ENCODE peak calls at places on chromosomes 13 and 19, in nine cellular contexts. N, K, W, H, P, S, V, M and R are unnamed samples.

GRCh38 chr13:20441879-20442278 is 83.8 kb downstream of the CRYL1 start:
- DNase-seq in N (no peak), K (no peak), W (peak), H (no peak), P (no peak), S (no peak), V (no peak), M (no peak), R (no peak)

GRCh38 chr13:74158606-74159352 is 24.6 kb upstream of the KLF12 start:
- DNase-seq in N (no peak), K (no peak), W (no peak), H (no peak), P (no peak), S (no peak), V (no peak), M (no peak), R (no peak)

GRCh38 chr13:107866666-107867623 is 348.4 kb downstream of the LIG4 start:
- DNase-seq in N (no peak), K (peak), W (peak), H (no peak), P (no peak), S (no peak), V (no peak), M (no peak), R (no peak)

GRCh38 chr19:10655457-10656312 is 1.5 kb downstream of the ILF3 start:
- DNase-seq in N (no peak), K (no peak), W (peak), H (no peak), P (no peak), S (peak), V (no peak), M (no peak), R (no peak)

GRCh38 chr19:43786665-43787064 is 5.9 kb upstream of the KCNN4 start:
- DNase-seq in N (no peak), K (no peak), W (no peak), H (no peak), P (no peak), S (no peak), V (no peak), M (no peak), R (no peak)

GRCh38 chr19:44819246-44819832 is 10.4 kb downstream of the BCAM start:
- DNase-seq in N (no peak), K (no peak), W (no peak), H (no peak), P (no peak), S (no peak), V (no peak), M (no peak), R (no peak)

GRCh38 chr19:23528376-23528775 is 133.1 kb upstream of the ZNF91 start:
- DNase-seq in N (no peak), K (no peak), W (no peak), H (no peak), P (no peak), S (no peak), V (no peak), M (no peak), R (no peak)

GRCh38 chr19:40348961-40349507 is 539 bp downstream of the PLD3 start:
- DNase-seq in N (no peak), K (no peak), W (peak), H (no peak), P (no peak), S (peak), V (no peak), M (no peak), R (no peak)

GRCh38 chr13:113926951-113927660 is 46.8 kb downstream of the C13orf46 start:
- DNase-seq in N (no peak), K (no peak), W (no peak), H (peak), P (no peak), S (no peak), V (peak), M (peak), R (no peak)

GRCh38 chr19:27674701-27675100 is 1538.2 kb downstream of the UQCRFS1 start:
- DNase-seq in N (no peak), K (no peak), W (no peak), H (no peak), P (no peak), S (no peak), V (peak), M (no peak), R (no peak)

GRCh38 chr13:85586422-85586831 is 212.8 kb downstream of the SLITRK6 start:
- DNase-seq in N (no peak), K (no peak), W (peak), H (no peak), P (no peak), S (peak), V (no peak), M (no peak), R (no peak)

GRCh38 chr19:3970808-3971598 is at the start of gene DAPK3:
- DNase-seq in N (peak), K (peak), W (peak), H (peak), P (peak), S (peak), V (peak), M (peak), R (peak)

GRCh38 chr13:77751513-77752456 is 54.3 kb downstream of the SLAIN1 start:
- DNase-seq in N (no peak), K (no peak), W (peak), H (no peak), P (no peak), S (peak), V (no peak), M (no peak), R (peak)

GRCh38 chr19:2428027-2428690 is 773 bp upstream of the TIMM13 start:
- DNase-seq in N (peak), K (peak), W (peak), H (no peak), P (peak), S (no peak), V (peak), M (peak), R (peak)

GRCh38 chr13:36998624-36999041 is 507 bp downstream of the ALG5 start:
- DNase-seq in N (peak), K (peak), W (no peak), H (no peak), P (peak), S (no peak), V (no peak), M (peak), R (peak)

GRCh38 chr19:6076675-6077463 is 33.4 kb downstream of the RFX2 start:
- DNase-seq in N (no peak), K (no peak), W (peak), H (no peak), P (no peak), S (peak), V (no peak), M (no peak), R (no peak)

GRCh38 chr13:63026285-63026797 is 1610.7 kb upstream of the PCDH20 start:
- DNase-seq in N (no peak), K (no peak), W (no peak), H (no peak), P (no peak), S (no peak), V (no peak), M (no peak), R (no peak)

GRCh38 chr19:52716578-52716977 is 18.3 kb downstream of the ZNF611 start:
- DNase-seq in N (no peak), K (no peak), W (no peak), H (no peak), P (no peak), S (no peak), V (no peak), M (no peak), R (no peak)
- H3K4me3 ChIP-seq in N (no peak), K (no peak), W (no peak), H (no peak), P (no peak), S (no peak), V (no peak), M (no peak), R (no peak)

GRCh38 chr13:23292596-23292995 is 111.8 kb downstream of the SGCG start:
- DNase-seq in N (no peak), K (no peak), W (no peak), H (no peak), P (no peak), S (no peak), V (no peak), M (no peak), R (no peak)
- TF ChIP-seq POLR2A in N (no peak), K (no peak), W (no peak), H (no peak), P (no peak), S (no peak), V (no peak), M (no peak), R (no peak)

DNA sequence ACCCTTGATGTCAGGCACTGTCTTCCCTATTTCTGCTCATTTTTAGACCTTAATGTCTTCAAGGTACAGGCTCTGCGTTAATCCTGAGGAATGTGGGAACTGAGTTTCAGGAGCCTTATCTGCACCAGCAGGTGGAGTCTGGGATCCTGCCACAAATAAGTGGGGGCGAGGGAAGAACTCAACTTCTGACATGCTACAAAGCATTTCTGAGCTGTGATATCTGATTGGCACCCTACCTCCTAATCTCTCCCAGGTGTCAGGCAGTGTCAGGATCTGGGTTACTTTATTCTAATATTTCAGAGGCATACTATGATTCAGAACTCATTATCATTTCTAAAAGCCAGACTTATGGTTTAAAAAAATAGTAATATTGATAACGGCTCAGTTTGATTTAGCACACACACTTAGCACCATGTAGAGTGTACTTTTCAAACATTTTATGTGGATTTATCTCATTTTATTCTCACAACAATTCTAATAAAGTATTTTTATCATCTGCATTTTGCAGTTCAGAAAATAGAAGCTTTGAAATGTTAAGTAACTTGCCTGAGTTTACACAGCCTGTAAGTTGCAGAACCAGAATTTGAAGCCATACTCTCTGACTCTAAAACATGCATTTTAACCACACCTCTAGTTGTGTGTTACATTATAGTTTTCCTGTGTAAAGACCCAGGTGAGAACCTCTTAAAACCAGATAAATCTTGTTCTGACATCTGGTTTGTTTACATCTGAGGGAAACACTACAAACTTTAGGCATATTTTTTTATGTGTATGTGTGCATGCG is 358.6 kb downstream of the TDRD3 start:
- DNase-seq in N (no peak), K (no peak), W (no peak), H (no peak), P (no peak), S (peak), V (no peak), M (no peak), R (peak)
- TF ChIP-seq CTCF in N (no peak), K (peak), W (no peak), H (no peak), P (no peak), S (no peak), V (no peak), M (no peak), R (peak)

DNA sequence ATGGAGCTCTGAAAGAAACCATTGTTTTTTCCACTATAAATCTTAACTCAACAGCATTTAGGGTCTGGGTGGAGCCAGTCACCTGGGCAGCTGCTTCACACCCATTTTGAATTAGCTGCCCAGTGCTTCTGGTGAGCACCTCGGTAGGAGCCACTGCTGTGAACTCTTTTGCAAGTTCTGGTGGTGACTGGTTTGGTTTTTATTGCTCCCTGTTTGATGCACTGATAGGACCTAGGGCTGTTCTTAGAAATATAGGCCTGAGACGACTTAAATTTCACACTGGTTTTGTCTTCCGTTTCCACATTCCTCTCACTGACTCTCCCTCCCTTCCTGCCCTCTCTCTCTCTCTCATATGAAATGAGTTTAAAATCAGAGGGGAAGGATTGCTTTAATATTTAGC is 103.9 kb downstream of the GGACT start:
- DNase-seq in N (no peak), K (no peak), W (no peak), H (no peak), P (no peak), S (no peak), V (no peak), M (no peak), R (no peak)
- H3K4me3 ChIP-seq in N (no peak), K (no peak), W (no peak), H (no peak), P (no peak), S (no peak), V (no peak), M (no peak), R (no peak)

DNA sequence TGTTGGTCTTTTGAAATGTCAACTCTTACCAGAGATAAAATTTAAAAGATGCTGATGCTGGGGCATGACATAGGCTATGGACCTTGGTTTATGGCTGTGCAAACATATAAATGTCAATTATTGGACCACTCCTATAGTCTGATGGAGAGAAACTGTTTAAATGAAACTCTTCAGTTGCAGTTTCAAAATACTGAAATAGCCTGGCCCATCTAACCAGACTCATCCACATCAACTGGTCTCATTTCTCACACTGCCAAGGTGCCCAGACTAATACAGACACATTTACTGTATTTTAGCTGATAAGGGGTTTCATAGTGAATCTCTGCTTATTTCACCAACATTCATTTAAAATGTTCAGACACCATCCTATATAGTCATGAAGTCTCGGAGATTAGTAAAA is 19.9 kb downstream of the SERPINE3 start:
- DNase-seq in N (no peak), K (no peak), W (no peak), H (no peak), P (no peak), S (no peak), V (no peak), M (no peak), R (no peak)
- TF ChIP-seq POLR2A in N (no peak), K (no peak), W (no peak), H (no peak), P (no peak), S (no peak), V (no peak), M (no peak), R (no peak)

GRCh38 chr13:33109801-33110200 is 93.6 kb downstream of the KL start:
- DNase-seq in N (no peak), K (no peak), W (no peak), H (no peak), P (no peak), S (peak), V (no peak), M (no peak), R (no peak)
- TF ChIP-seq CTCF in N (no peak), K (no peak), W (peak), H (no peak), P (no peak), S (no peak), V (no peak), M (no peak), R (no peak)

GRCh38 chr19:39308531-39309304 is 11.9 kb downstream of the LRFN1 start:
- DNase-seq in N (no peak), K (no peak), W (no peak), H (no peak), P (no peak), S (peak), V (no peak), M (no peak), R (no peak)

GRCh38 chr19:39307233-39307821 is 11.1 kb downstream of the IFNL1 start:
- DNase-seq in N (no peak), K (peak), W (no peak), H (no peak), P (no peak), S (no peak), V (peak), M (peak), R (no peak)

GRCh38 chr19:39306075-39306474 is 9.9 kb downstream of the IFNL1 start:
- DNase-seq in N (no peak), K (no peak), W (no peak), H (no peak), P (no peak), S (no peak), V (no peak), M (no peak), R (no peak)

GRCh38 chr19:39310558-39311311 is 9.9 kb downstream of the LRFN1 start:
- DNase-seq in N (no peak), K (no peak), W (no peak), H (no peak), P (no peak), S (peak), V (no peak), M (no peak), R (no peak)

GRCh38 chr19:39307822-39308530 is 11.8 kb downstream of the IFNL1 start:
- DNase-seq in N (no peak), K (peak), W (no peak), H (no peak), P (no peak), S (no peak), V (no peak), M (no peak), R (no peak)
- H3K4me3 ChIP-seq in N (no peak), K (no peak), W (no peak), H (peak), P (no peak), S (peak), V (peak), M (peak), R (no peak)